ENCODE peak calls at places on chromosomes 12 and 14, in five cellular contexts. One of them, this sample, is unnamed.

GRCh38 chr14:97380539-97380941 is 583.4 kb downstream of the VRK1 start:
- ATAC-seq in IMR-90: no peak
- ATAC-seq in A549: no peak
- ATAC-seq in HCT116: peak
- ATAC-seq in HepG2: no peak
- ATAC-seq in this sample: no peak

GRCh38 chr14:55794655-55795583 is 214.9 kb downstream of the KTN1 start:
- ATAC-seq in HepG2: no peak
- ATAC-seq in IMR-90: peak
- ATAC-seq in HCT116: peak
- ATAC-seq in A549: peak
- ATAC-seq in this sample: no peak

GRCh38 chr12:31629756-31630732 is 29.4 kb upstream of the ETFBKMT start:
- ATAC-seq in IMR-90: no peak
- ATAC-seq in HCT116: no peak
- ATAC-seq in HepG2: no peak
- ATAC-seq in A549: no peak
- ATAC-seq in this sample: peak

GRCh38 chr12:47672068-47672467 is 33.8 kb downstream of the RPAP3 start:
- ATAC-seq in A549: no peak
- ATAC-seq in IMR-90: no peak
- ATAC-seq in HepG2: no peak
- ATAC-seq in HCT116: no peak
- ATAC-seq in this sample: no peak

GRCh38 chr14:36207500-36207899 is 31.0 kb upstream of the PTCSC3 start:
- ATAC-seq in IMR-90: peak
- ATAC-seq in A549: peak
- ATAC-seq in HepG2: peak
- ATAC-seq in HCT116: peak
- ATAC-seq in this sample: no peak

GRCh38 chr12:69204191-69204590 is 35.2 kb upstream of the CPSF6 start:
- ATAC-seq in IMR-90: no peak
- ATAC-seq in A549: no peak
- ATAC-seq in HCT116: no peak
- ATAC-seq in HepG2: no peak
- ATAC-seq in this sample: no peak

GRCh38 chr14:22830329-22831010 is 783 bp downstream of the MRPL52 start:
- ATAC-seq in A549: peak
- ATAC-seq in HepG2: peak
- ATAC-seq in HCT116: no peak
- ATAC-seq in IMR-90: no peak
- ATAC-seq in this sample: no peak

GRCh38 chr14:36361210-36361853 is 40.9 kb upstream of the MBIP start:
- ATAC-seq in HepG2: no peak
- ATAC-seq in A549: no peak
- ATAC-seq in HCT116: no peak
- ATAC-seq in IMR-90: no peak
- ATAC-seq in this sample: peak

GRCh38 chr14:35326364-35326763 is 34.2 kb downstream of the PSMA6 start:
- ATAC-seq in HepG2: no peak
- ATAC-seq in HCT116: no peak
- ATAC-seq in A549: no peak
- ATAC-seq in IMR-90: no peak
- ATAC-seq in this sample: no peak

GRCh38 chr12:96236221-96236822 is 42.1 kb downstream of the ELK3 start:
- ATAC-seq in A549: peak
- ATAC-seq in IMR-90: no peak
- ATAC-seq in HCT116: no peak
- ATAC-seq in HepG2: no peak
- ATAC-seq in this sample: peak

GRCh38 chr12:88932457-88932856 is 352.2 kb upstream of the KITLG start:
- ATAC-seq in HCT116: no peak
- ATAC-seq in IMR-90: no peak
- ATAC-seq in A549: no peak
- ATAC-seq in HepG2: peak
- ATAC-seq in this sample: no peak

GRCh38 chr14:99055019-99055418 is 217.0 kb downstream of the BCL11B start:
- ATAC-seq in A549: no peak
- ATAC-seq in HCT116: no peak
- ATAC-seq in IMR-90: no peak
- ATAC-seq in HepG2: no peak
- ATAC-seq in this sample: no peak

GRCh38 chr14:95547626-95548327 is 12.9 kb downstream of the GLRX5 start:
- ATAC-seq in HepG2: peak
- ATAC-seq in A549: no peak
- ATAC-seq in HCT116: peak
- ATAC-seq in IMR-90: peak
- ATAC-seq in this sample: no peak

GRCh38 chr12:120820885-120821510 is 83.2 kb downstream of the SPPL3 start:
- ATAC-seq in A549: no peak
- ATAC-seq in HCT116: no peak
- ATAC-seq in HepG2: no peak
- ATAC-seq in IMR-90: no peak
- ATAC-seq in this sample: no peak

GRCh38 chr14:88036422-88036821 is 31.5 kb downstream of the GPR65 start:
- ATAC-seq in A549: no peak
- ATAC-seq in IMR-90: no peak
- ATAC-seq in HCT116: no peak
- ATAC-seq in HepG2: no peak
- ATAC-seq in this sample: no peak

GRCh38 chr14:45201908-45202307 is 51.1 kb downstream of the MIS18BP1 start:
- ATAC-seq in HepG2: peak
- ATAC-seq in HCT116: peak
- ATAC-seq in IMR-90: peak
- ATAC-seq in A549: peak
- ATAC-seq in this sample: no peak

GRCh38 chr12:69055280-69055679 is 122.3 kb upstream of the CPM start:
- ATAC-seq in IMR-90: no peak
- ATAC-seq in HCT116: no peak
- ATAC-seq in A549: no peak
- ATAC-seq in HepG2: peak
- ATAC-seq in this sample: no peak

GRCh38 chr14:94081386-94081820 is 293 bp downstream of the IFI27L1 start:
- ATAC-seq in IMR-90: peak
- ATAC-seq in HepG2: peak
- ATAC-seq in HCT116: peak
- ATAC-seq in A549: peak
- ATAC-seq in this sample: no peak

GRCh38 chr12:124508323-124509096 is 58.9 kb downstream of the NCOR2 start:
- ATAC-seq in HepG2: no peak
- ATAC-seq in HCT116: no peak
- ATAC-seq in IMR-90: no peak
- ATAC-seq in A549: peak
- ATAC-seq in this sample: peak

GRCh38 chr12:75011120-75011519 is 198.5 kb downstream of the KCNC2 start:
- ATAC-seq in HCT116: no peak
- ATAC-seq in HepG2: no peak
- ATAC-seq in A549: no peak
- ATAC-seq in IMR-90: no peak
- ATAC-seq in this sample: no peak

GRCh38 chr12:80442426-80443222 is 1.4 kb upstream of the PTPRQ start:
- ATAC-seq in HCT116: no peak
- ATAC-seq in A549: peak
- ATAC-seq in HepG2: peak
- ATAC-seq in IMR-90: no peak
- ATAC-seq in this sample: no peak

GRCh38 chr12:121023799-121024198 is 7.5 kb upstream of the C12orf43 start:
- ATAC-seq in HepG2: peak
- ATAC-seq in IMR-90: no peak
- ATAC-seq in A549: no peak
- ATAC-seq in HCT116: no peak
- ATAC-seq in this sample: no peak

GRCh38 chr14:69050235-69051184 is 71.4 kb upstream of the ACTN1 start:
- ATAC-seq in A549: no peak
- ATAC-seq in IMR-90: no peak
- ATAC-seq in HepG2: no peak
- ATAC-seq in HCT116: no peak
- ATAC-seq in this sample: no peak

GRCh38 chr12:100489326-100489725 is 15.7 kb downstream of the NR1H4 start:
- ATAC-seq in IMR-90: no peak
- ATAC-seq in HepG2: no peak
- ATAC-seq in A549: no peak
- ATAC-seq in HCT116: no peak
- ATAC-seq in this sample: no peak

DNA sequence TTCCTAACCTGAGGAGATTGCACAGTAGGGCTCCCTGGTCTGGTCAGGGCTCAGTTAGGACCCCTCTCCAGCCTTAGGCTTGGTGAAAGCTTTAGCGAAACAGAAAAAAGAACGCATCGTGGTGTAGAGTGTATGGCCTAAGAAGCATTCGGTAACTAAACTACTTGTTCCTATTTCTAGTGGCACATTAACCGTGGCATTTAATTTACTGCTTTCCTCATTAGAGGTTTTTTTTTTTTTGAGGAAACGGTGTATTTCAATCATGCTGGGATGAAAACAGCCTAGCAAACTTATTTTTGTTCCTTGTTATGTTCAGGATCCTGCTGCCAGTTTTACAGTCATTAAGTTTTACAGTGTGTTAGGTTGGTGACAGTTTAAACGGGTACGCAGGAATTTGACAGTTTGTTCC is 516 bp upstream of the OSBPL8 start:
- ATAC-seq in HCT116: no peak
- ATAC-seq in HepG2: no peak
- ATAC-seq in IMR-90: peak
- ATAC-seq in A549: no peak
- ATAC-seq in this sample: no peak
- TF ChIP-seq POLR2A in HCT116: no peak
- TF ChIP-seq POLR2A in HepG2: no peak
- TF ChIP-seq POLR2A in IMR-90: no peak
- TF ChIP-seq POLR2A in A549: no peak
- TF ChIP-seq POLR2A in this sample: no peak

DNA sequence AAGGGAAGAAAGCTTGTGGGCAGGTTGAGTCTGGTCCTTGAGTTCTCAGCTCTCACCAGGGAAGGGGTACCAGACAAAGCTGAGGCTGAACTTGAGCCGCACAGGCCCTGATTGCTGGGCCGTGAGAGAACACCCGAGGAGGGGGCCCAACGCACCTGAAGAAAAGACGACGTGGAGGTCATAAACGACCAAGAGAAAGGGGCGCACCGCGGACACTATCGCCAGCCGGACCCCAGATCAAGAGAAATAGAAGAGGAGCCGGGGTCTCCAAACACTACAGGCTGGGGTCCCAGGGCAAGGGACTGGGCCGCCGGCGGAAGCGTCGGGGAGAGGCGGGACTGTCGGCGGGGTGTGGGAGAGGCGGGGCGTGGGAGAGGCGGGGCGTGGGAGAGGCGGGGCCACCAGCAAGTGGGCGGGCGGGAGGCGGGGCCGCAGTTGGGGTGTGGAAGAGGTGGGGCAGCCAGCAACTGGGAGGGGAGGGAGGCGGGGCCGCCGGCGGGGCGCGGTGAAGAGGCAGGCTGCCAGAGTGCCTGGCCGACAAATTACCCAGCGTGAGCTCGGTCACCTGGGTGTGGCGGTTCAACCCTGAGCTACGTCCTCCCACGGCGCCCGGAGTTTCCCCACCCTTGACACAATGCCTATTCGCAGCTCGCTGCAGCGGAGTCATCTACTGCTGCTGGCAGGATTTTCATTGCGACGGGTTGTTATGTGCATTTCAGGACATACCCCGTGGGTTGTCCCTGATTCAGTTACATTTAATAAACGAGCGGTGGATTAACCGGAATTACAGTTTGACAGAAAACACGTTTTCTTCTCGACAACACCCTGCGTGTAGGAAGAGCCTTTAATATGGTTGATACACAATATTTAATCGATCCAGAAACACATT is 15.5 kb upstream of the NEMF start:
- ATAC-seq in HepG2: peak
- ATAC-seq in HCT116: peak
- ATAC-seq in IMR-90: peak
- ATAC-seq in A549: peak
- ATAC-seq in this sample: peak
- TF ChIP-seq POLR2A in HepG2: peak
- TF ChIP-seq POLR2A in HCT116: peak
- TF ChIP-seq POLR2A in IMR-90: peak
- TF ChIP-seq POLR2A in A549: peak
- TF ChIP-seq POLR2A in this sample: peak

GRCh38 chr12:76766161-76766560 is 2.2 kb downstream of the ZDHHC17 start:
- ATAC-seq in A549: no peak
- ATAC-seq in IMR-90: no peak
- ATAC-seq in HepG2: no peak
- ATAC-seq in HCT116: no peak
- ATAC-seq in this sample: no peak

GRCh38 chr12:76762556-76762955 is 1.4 kb upstream of the ZDHHC17 start:
- ATAC-seq in HCT116: no peak
- ATAC-seq in A549: no peak
- ATAC-seq in HepG2: no peak
- ATAC-seq in IMR-90: no peak
- ATAC-seq in this sample: no peak

GRCh38 chr12:76764856-76765255 is 941 bp downstream of the ZDHHC17 start:
- ATAC-seq in A549: no peak
- ATAC-seq in IMR-90: no peak
- ATAC-seq in HepG2: peak
- ATAC-seq in HCT116: no peak
- ATAC-seq in this sample: no peak

GRCh38 chr12:76765598-76765997 is 1.7 kb downstream of the ZDHHC17 start:
- ATAC-seq in IMR-90: no peak
- ATAC-seq in A549: no peak
- ATAC-seq in HCT116: no peak
- ATAC-seq in HepG2: no peak
- ATAC-seq in this sample: no peak

GRCh38 chr12:76763746-76764675 is at the start of gene ZDHHC17:
- ATAC-seq in HepG2: peak
- ATAC-seq in IMR-90: peak
- ATAC-seq in A549: peak
- ATAC-seq in HCT116: peak
- ATAC-seq in this sample: peak
- TF ChIP-seq POLR2A in HepG2: peak
- TF ChIP-seq POLR2A in IMR-90: peak
- TF ChIP-seq POLR2A in A549: peak
- TF ChIP-seq POLR2A in HCT116: peak
- TF ChIP-seq POLR2A in this sample: peak

GRCh38 chr14:103343905-103344797 is 10.1 kb downstream of the EIF5 start:
- ATAC-seq in HepG2: no peak
- ATAC-seq in A549: no peak
- ATAC-seq in HCT116: peak
- ATAC-seq in IMR-90: no peak
- ATAC-seq in this sample: no peak
- TF ChIP-seq POLR2A in HepG2: peak
- TF ChIP-seq POLR2A in A549: no peak
- TF ChIP-seq POLR2A in HCT116: no peak
- TF ChIP-seq POLR2A in IMR-90: no peak
- TF ChIP-seq POLR2A in this sample: no peak

GRCh38 chr12:12784911-12785814 is at the start of gene APOLD1:
- ATAC-seq in A549: no peak
- ATAC-seq in HCT116: no peak
- ATAC-seq in IMR-90: no peak
- ATAC-seq in HepG2: no peak
- ATAC-seq in this sample: peak
- TF ChIP-seq POLR2A in A549: no peak
- TF ChIP-seq POLR2A in HCT116: no peak
- TF ChIP-seq POLR2A in IMR-90: no peak
- TF ChIP-seq POLR2A in HepG2: no peak
- TF ChIP-seq POLR2A in this sample: peak

This sample was measured in gastroesophageal sphincter.